ENCODE peak calls at places on chromosomes 3 and 15, in five cellular contexts. A, K, Z, X and T are unnamed samples.

GRCh38 chr15:52415628-52416027 is 113.1 kb downstream of the MYO5A start:
- DNase-seq in X (no peak), A (no peak), K (no peak), Z (no peak), T (no peak)

GRCh38 chr3:11300970-11301369 is 28.8 kb downstream of the ATG7 start:
- DNase-seq in A (no peak), Z (no peak), K (peak; percentile 70), X (no peak), T (no peak)

GRCh38 chr3:37064747-37065146 is 71.4 kb downstream of the MLH1 start:
- DNase-seq in Z (no peak), X (no peak), K (no peak), A (no peak), T (no peak)

GRCh38 chr3:9778518-9779129 is 8.9 kb upstream of the CAMK1 start:
- DNase-seq in A (no peak), K (no peak), X (no peak), Z (no peak), T (no peak)

GRCh38 chr15:86300371-86301106 is 220.9 kb downstream of the AGBL1 start:
- DNase-seq in X (no peak), Z (no peak), K (no peak), A (no peak), T (no peak)

GRCh38 chr3:14432996-14433572 is 30.7 kb downstream of the SLC6A6 start:
- DNase-seq in Z (no peak), X (no peak), K (no peak), A (no peak), T (no peak)

GRCh38 chr15:69498987-69499386 is 46.4 kb downstream of the RPLP1 start:
- DNase-seq in A (no peak), K (no peak), X (no peak), Z (no peak), T (no peak)

GRCh38 chr3:102192575-102192974 is 242.2 kb upstream of the ZPLD1 start:
- DNase-seq in A (peak; percentile 53), K (no peak), Z (no peak), X (no peak), T (no peak)

GRCh38 chr3:98778383-98778782 is 15.2 kb downstream of the ST3GAL6 start:
- DNase-seq in K (peak; percentile 48), A (no peak), Z (no peak), X (no peak), T (no peak)

GRCh38 chr3:29392625-29393388 is 111.9 kb downstream of the RBMS3 start:
- DNase-seq in X (no peak), A (no peak), Z (no peak), K (no peak), T (no peak)

GRCh38 chr15:92112180-92112579 is 258.7 kb downstream of the SLCO3A1 start:
- DNase-seq in A (no peak), K (peak; percentile 19), Z (no peak), X (no peak), T (no peak)

GRCh38 chr15:37253877-37254276 is 153.5 kb upstream of the MEIS2 start:
- DNase-seq in A (no peak), K (no peak), X (no peak), Z (no peak), T (no peak)

GRCh38 chr15:87961851-87962816 is 294.4 kb downstream of the NTRK3 start:
- DNase-seq in X (no peak), A (no peak), Z (no peak), K (no peak), T (no peak)

GRCh38 chr3:117322866-117323265 is 613.3 kb downstream of the TUSC7 start:
- DNase-seq in K (peak; percentile 23), X (no peak), A (no peak), Z (peak; percentile 6), T (peak; percentile 54)

GRCh38 chr15:33405096-33405495 is 94.3 kb downstream of the RYR3 start:
- DNase-seq in K (no peak), Z (no peak), X (no peak), A (no peak), T (no peak)

GRCh38 chr3:142019794-142020320 is 129.5 kb downstream of the TFDP2 start:
- DNase-seq in X (no peak), K (no peak), A (no peak), Z (no peak), T (no peak)

GRCh38 chr3:152650177-152650576 is 184.8 kb upstream of the P2RY1 start:
- DNase-seq in X (peak; percentile 12), Z (no peak), K (peak; percentile 34), A (no peak), T (no peak)

GRCh38 chr3:151925876-151926275 is 52.4 kb downstream of the SUCNR1 start:
- DNase-seq in X (no peak), K (peak; percentile 60), Z (no peak), A (peak; percentile 73), T (no peak)

GRCh38 chr3:108437439-108437838 is 73.0 kb downstream of the MYH15 start:
- DNase-seq in A (no peak), Z (no peak), K (no peak), X (no peak), T (peak; percentile 29)

GRCh38 chr3:4548769-4549168 is 55.6 kb downstream of the ITPR1 start:
- DNase-seq in K (no peak), Z (no peak), X (no peak), A (no peak), T (no peak)
- H3K4me3 ChIP-seq in K (no peak overlapping the region), Z (no peak overlapping the region), X (no peak overlapping the region), A (no peak overlapping the region), T (no peak overlapping the region)

GRCh38 chr3:126126292-126126691 is 42.4 kb upstream of the SLC41A3 start:
- DNase-seq in X (no peak), Z (no peak), A (no peak), K (no peak), T (no peak)

GRCh38 chr3:126126811-126127431 is 43.0 kb upstream of the SLC41A3 start:
- DNase-seq in K (no peak), X (no peak), Z (no peak), A (no peak), T (no peak)

GRCh38 chr3:126128504-126129407 is 44.8 kb upstream of the SLC41A3 start:
- DNase-seq in X (no peak), Z (no peak), A (no peak), K (no peak), T (no peak)

GRCh38 chr3:126127904-126128303 is 44.0 kb upstream of the SLC41A3 start:
- DNase-seq in A (no peak), K (no peak), X (no peak), Z (no peak), T (no peak)

GRCh38 chr3:126127452-126127851 is 43.5 kb upstream of the SLC41A3 start:
- DNase-seq in A (no peak), X (no peak), K (no peak), Z (no peak), T (no peak)
- H3K4me2 ChIP-seq in A (no peak overlapping the region), X (no peak overlapping the region), K (no peak overlapping the region), Z (no peak overlapping the region), T (no peak overlapping the region)

GRCh38 chr3:38276917-38277630 is 5.0 kb upstream of the SLC22A14 start:
- DNase-seq in A (no peak), K (no peak), X (no peak), Z (no peak), T (no peak)

GRCh38 chr3:38276081-38276916 is 5.8 kb upstream of the SLC22A14 start:
- DNase-seq in X (no peak), Z (no peak), A (no peak), K (no peak), T (no peak)

GRCh38 chr3:38271552-38271951 is 5.9 kb downstream of the SLC22A13 start:
- DNase-seq in X (no peak), K (no peak), A (no peak), Z (no peak), T (no peak)

GRCh38 chr3:38275658-38276057 is 6.4 kb upstream of the SLC22A14 start:
- DNase-seq in A (no peak), K (no peak), Z (no peak), X (no peak), T (no peak)

GRCh38 chr3:38274864-38275649 is 7.0 kb upstream of the SLC22A14 start:
- DNase-seq in A (no peak), K (no peak), Z (no peak), X (no peak), T (no peak)
- H3K4me3 ChIP-seq in A (no peak overlapping the region), K (no peak overlapping the region), Z (no peak overlapping the region), X (no peak overlapping the region), T (no peak overlapping the region)

GRCh38 chr3:188006726-188007393 is 147.1 kb upstream of the LPP start:
- DNase-seq in A (no peak), X (no peak), K (no peak), Z (no peak), T (no peak)
- H3K4me2 ChIP-seq in A (no peak overlapping the region), X (no peak overlapping the region), K (no peak overlapping the region), Z (no peak overlapping the region), T (no peak overlapping the region)

GRCh38 chr15:56468271-56468912 is 3.5 kb upstream of the MNS1 start:
- DNase-seq in X (no peak), K (peak; percentile 42), Z (no peak), A (no peak), T (no peak)
- H3K4me3 ChIP-seq in X (peak overlapping the region; percentile 44), K (peak overlapping the region; percentile 45), Z (no peak overlapping the region), A (no peak overlapping the region), T (no peak overlapping the region)

DNA sequence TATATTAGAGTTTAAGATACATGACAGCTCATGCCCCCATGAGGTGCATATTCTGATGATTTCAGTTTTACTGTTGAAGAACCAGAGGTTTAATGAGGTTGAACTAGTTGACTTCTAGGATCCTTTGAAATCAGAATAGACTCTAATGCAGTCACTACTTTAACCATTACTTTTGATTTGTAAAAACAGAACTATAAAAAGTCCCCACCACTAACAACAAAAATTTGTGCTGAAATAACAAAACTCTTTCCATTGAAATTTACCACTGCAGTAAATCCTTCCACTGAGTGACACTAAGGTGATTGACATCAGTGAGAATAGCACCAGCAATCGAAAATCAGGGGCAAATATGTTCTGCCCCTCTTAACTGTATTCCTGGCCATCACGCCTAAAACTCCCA is 214.1 kb downstream of the SHQ1 start:
- DNase-seq in X (no peak), A (no peak), Z (no peak), K (no peak), T (no peak)
- H3K4me2 ChIP-seq in X (no peak overlapping the region), A (no peak overlapping the region), Z (no peak overlapping the region), K (no peak overlapping the region), T (no peak overlapping the region)

GRCh38 chr15:74785716-74786032 is 3.8 kb downstream of the CSK start:
- DNase-seq in Z (no peak), A (no peak), K (no peak), X (no peak), T (no peak)
- H3K4me3 ChIP-seq in Z (no peak overlapping the region), A (no peak overlapping the region), K (no peak overlapping the region), X (no peak overlapping the region), T (no peak overlapping the region)

DNA sequence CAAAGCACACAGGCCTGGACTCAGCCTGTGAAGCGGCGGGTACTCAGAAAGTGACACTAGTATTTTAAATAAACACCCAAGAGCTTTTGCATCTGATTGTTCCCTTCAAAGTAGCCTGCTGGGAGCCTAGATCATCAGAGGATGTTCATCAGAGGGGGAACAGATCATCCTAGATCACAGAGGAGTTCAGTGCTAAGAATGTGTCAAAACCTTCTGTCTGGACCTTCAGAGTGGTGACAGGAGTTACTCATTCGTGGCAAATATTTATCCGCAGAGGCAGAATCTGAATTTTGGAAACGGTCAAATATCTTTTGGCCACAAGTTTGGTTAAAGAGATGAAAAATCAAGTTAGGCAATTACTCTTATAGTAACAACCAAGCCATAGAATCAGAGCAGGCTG is 9.7 kb upstream of the KIF7 start:
- DNase-seq in Z (no peak), K (no peak), X (no peak), A (no peak), T (no peak)
- H3K4me2 ChIP-seq in Z (no peak overlapping the region), K (peak overlapping the region; percentile 55), X (peak overlapping the region; percentile 67), A (peak overlapping the region; percentile 54), T (peak overlapping the region; percentile 84)